ENCODE peak calls at places on chromosomes 12 and 14, in four cellular contexts. One of them, this sample, is unnamed.

GRCh38 chr12:57254506-57255280 is 3.7 kb upstream of the STAC3 start:
- DNase-seq in stimulated activated CD4-positive, alpha-beta T cell treated with anti-CD3 and anti-CD28 coated beads, TNF-alpha, amount 100 ng/mL, for 24 hours: no peak
- DNase-seq in activated CD4-positive, alpha-beta T cell treated with anti-CD3 and anti-CD28 coated beads, Interleukin-2, amount 50 U/mL, for 24 hours: no peak
- DNase-seq in adipocyte: no peak
- DNase-seq in this sample: no peak

GRCh38 chr12:124399622-124400021 is 104.7 kb downstream of the RFLNA start:
- DNase-seq in stimulated activated CD4-positive, alpha-beta T cell treated with anti-CD3 and anti-CD28 coated beads, TNF-alpha, amount 100 ng/mL, for 24 hours: peak
- DNase-seq in activated CD4-positive, alpha-beta T cell treated with anti-CD3 and anti-CD28 coated beads, Interleukin-2, amount 50 U/mL, for 24 hours: no peak
- DNase-seq in adipocyte: no peak
- DNase-seq in this sample: no peak

GRCh38 chr14:24674204-24674970 is 40.4 kb upstream of the GZMB start:
- DNase-seq in stimulated activated CD4-positive, alpha-beta T cell treated with anti-CD3 and anti-CD28 coated beads, TNF-alpha, amount 100 ng/mL, for 24 hours: peak
- DNase-seq in activated CD4-positive, alpha-beta T cell treated with anti-CD3 and anti-CD28 coated beads, Interleukin-2, amount 50 U/mL, for 24 hours: peak
- DNase-seq in adipocyte: no peak
- DNase-seq in this sample: peak

GRCh38 chr14:104637546-104638003 is 33.0 kb upstream of the TMEM179 start:
- DNase-seq in stimulated activated CD4-positive, alpha-beta T cell treated with anti-CD3 and anti-CD28 coated beads, TNF-alpha, amount 100 ng/mL, for 24 hours: no peak
- DNase-seq in activated CD4-positive, alpha-beta T cell treated with anti-CD3 and anti-CD28 coated beads, Interleukin-2, amount 50 U/mL, for 24 hours: no peak
- DNase-seq in adipocyte: no peak
- DNase-seq in this sample: no peak

GRCh38 chr14:100158566-100159106 is 809 bp downstream of the DEGS2 start:
- DNase-seq in stimulated activated CD4-positive, alpha-beta T cell treated with anti-CD3 and anti-CD28 coated beads, TNF-alpha, amount 100 ng/mL, for 24 hours: no peak
- DNase-seq in activated CD4-positive, alpha-beta T cell treated with anti-CD3 and anti-CD28 coated beads, Interleukin-2, amount 50 U/mL, for 24 hours: no peak
- DNase-seq in adipocyte: no peak
- DNase-seq in this sample: no peak

GRCh38 chr14:93212432-93212831 is 5.4 kb downstream of the UBR7 start:
- DNase-seq in stimulated activated CD4-positive, alpha-beta T cell treated with anti-CD3 and anti-CD28 coated beads, TNF-alpha, amount 100 ng/mL, for 24 hours: no peak
- DNase-seq in activated CD4-positive, alpha-beta T cell treated with anti-CD3 and anti-CD28 coated beads, Interleukin-2, amount 50 U/mL, for 24 hours: no peak
- DNase-seq in adipocyte: no peak
- DNase-seq in this sample: no peak

GRCh38 chr14:41607966-41608663 is 1.4 kb downstream of the LRFN5 start:
- DNase-seq in stimulated activated CD4-positive, alpha-beta T cell treated with anti-CD3 and anti-CD28 coated beads, TNF-alpha, amount 100 ng/mL, for 24 hours: no peak
- DNase-seq in activated CD4-positive, alpha-beta T cell treated with anti-CD3 and anti-CD28 coated beads, Interleukin-2, amount 50 U/mL, for 24 hours: no peak
- DNase-seq in adipocyte: no peak
- DNase-seq in this sample: no peak

GRCh38 chr14:43535231-43535838 is 971.7 kb downstream of the FSCB start:
- DNase-seq in stimulated activated CD4-positive, alpha-beta T cell treated with anti-CD3 and anti-CD28 coated beads, TNF-alpha, amount 100 ng/mL, for 24 hours: no peak
- DNase-seq in activated CD4-positive, alpha-beta T cell treated with anti-CD3 and anti-CD28 coated beads, Interleukin-2, amount 50 U/mL, for 24 hours: no peak
- DNase-seq in adipocyte: no peak
- DNase-seq in this sample: no peak

GRCh38 chr12:4987076-4987775 is 56.5 kb upstream of the KCNA5 start:
- DNase-seq in stimulated activated CD4-positive, alpha-beta T cell treated with anti-CD3 and anti-CD28 coated beads, TNF-alpha, amount 100 ng/mL, for 24 hours: no peak
- DNase-seq in activated CD4-positive, alpha-beta T cell treated with anti-CD3 and anti-CD28 coated beads, Interleukin-2, amount 50 U/mL, for 24 hours: no peak
- DNase-seq in adipocyte: no peak
- DNase-seq in this sample: no peak

GRCh38 chr12:24902521-24903304 is 46.2 kb downstream of the BCAT1 start:
- DNase-seq in stimulated activated CD4-positive, alpha-beta T cell treated with anti-CD3 and anti-CD28 coated beads, TNF-alpha, amount 100 ng/mL, for 24 hours: peak
- DNase-seq in activated CD4-positive, alpha-beta T cell treated with anti-CD3 and anti-CD28 coated beads, Interleukin-2, amount 50 U/mL, for 24 hours: no peak
- DNase-seq in adipocyte: peak
- DNase-seq in this sample: no peak

GRCh38 chr12:110117948-110118685 is 6.0 kb upstream of the IFT81 start:
- DNase-seq in stimulated activated CD4-positive, alpha-beta T cell treated with anti-CD3 and anti-CD28 coated beads, TNF-alpha, amount 100 ng/mL, for 24 hours: no peak
- DNase-seq in activated CD4-positive, alpha-beta T cell treated with anti-CD3 and anti-CD28 coated beads, Interleukin-2, amount 50 U/mL, for 24 hours: no peak
- DNase-seq in adipocyte: no peak
- DNase-seq in this sample: no peak

GRCh38 chr12:13941258-13942249 is 39.8 kb downstream of the GRIN2B start:
- DNase-seq in stimulated activated CD4-positive, alpha-beta T cell treated with anti-CD3 and anti-CD28 coated beads, TNF-alpha, amount 100 ng/mL, for 24 hours: no peak
- DNase-seq in activated CD4-positive, alpha-beta T cell treated with anti-CD3 and anti-CD28 coated beads, Interleukin-2, amount 50 U/mL, for 24 hours: no peak
- DNase-seq in adipocyte: peak
- DNase-seq in this sample: peak

GRCh38 chr14:90986510-90986909 is 73.9 kb downstream of the RPS6KA5 start:
- DNase-seq in stimulated activated CD4-positive, alpha-beta T cell treated with anti-CD3 and anti-CD28 coated beads, TNF-alpha, amount 100 ng/mL, for 24 hours: no peak
- DNase-seq in activated CD4-positive, alpha-beta T cell treated with anti-CD3 and anti-CD28 coated beads, Interleukin-2, amount 50 U/mL, for 24 hours: no peak
- DNase-seq in adipocyte: no peak
- DNase-seq in this sample: peak

GRCh38 chr12:60259241-60259640 is 663.4 kb downstream of the SLC16A7 start:
- DNase-seq in stimulated activated CD4-positive, alpha-beta T cell treated with anti-CD3 and anti-CD28 coated beads, TNF-alpha, amount 100 ng/mL, for 24 hours: no peak
- DNase-seq in activated CD4-positive, alpha-beta T cell treated with anti-CD3 and anti-CD28 coated beads, Interleukin-2, amount 50 U/mL, for 24 hours: no peak
- DNase-seq in adipocyte: no peak
- DNase-seq in this sample: no peak

GRCh38 chr14:33359288-33359881 is 420.7 kb downstream of the NPAS3 start:
- DNase-seq in stimulated activated CD4-positive, alpha-beta T cell treated with anti-CD3 and anti-CD28 coated beads, TNF-alpha, amount 100 ng/mL, for 24 hours: no peak
- DNase-seq in activated CD4-positive, alpha-beta T cell treated with anti-CD3 and anti-CD28 coated beads, Interleukin-2, amount 50 U/mL, for 24 hours: no peak
- DNase-seq in adipocyte: no peak
- DNase-seq in this sample: no peak

GRCh38 chr12:96236221-96236822 is 42.1 kb downstream of the ELK3 start:
- DNase-seq in stimulated activated CD4-positive, alpha-beta T cell treated with anti-CD3 and anti-CD28 coated beads, TNF-alpha, amount 100 ng/mL, for 24 hours: peak
- DNase-seq in activated CD4-positive, alpha-beta T cell treated with anti-CD3 and anti-CD28 coated beads, Interleukin-2, amount 50 U/mL, for 24 hours: no peak
- DNase-seq in adipocyte: no peak
- DNase-seq in this sample: no peak

GRCh38 chr14:73008501-73008900 is 18.4 kb downstream of the ZFYVE1 start:
- DNase-seq in stimulated activated CD4-positive, alpha-beta T cell treated with anti-CD3 and anti-CD28 coated beads, TNF-alpha, amount 100 ng/mL, for 24 hours: no peak
- DNase-seq in activated CD4-positive, alpha-beta T cell treated with anti-CD3 and anti-CD28 coated beads, Interleukin-2, amount 50 U/mL, for 24 hours: no peak
- DNase-seq in adipocyte: peak
- DNase-seq in this sample: no peak

GRCh38 chr14:60508707-60509437 is at the start of gene SIX6:
- DNase-seq in stimulated activated CD4-positive, alpha-beta T cell treated with anti-CD3 and anti-CD28 coated beads, TNF-alpha, amount 100 ng/mL, for 24 hours: no peak
- DNase-seq in activated CD4-positive, alpha-beta T cell treated with anti-CD3 and anti-CD28 coated beads, Interleukin-2, amount 50 U/mL, for 24 hours: no peak
- DNase-seq in adipocyte: peak
- DNase-seq in this sample: no peak

GRCh38 chr12:12819752-12820311 is 6.7 kb downstream of the DDX47 start:
- DNase-seq in stimulated activated CD4-positive, alpha-beta T cell treated with anti-CD3 and anti-CD28 coated beads, TNF-alpha, amount 100 ng/mL, for 24 hours: no peak
- DNase-seq in activated CD4-positive, alpha-beta T cell treated with anti-CD3 and anti-CD28 coated beads, Interleukin-2, amount 50 U/mL, for 24 hours: no peak
- DNase-seq in adipocyte: peak
- DNase-seq in this sample: no peak

GRCh38 chr12:52530905-52531304 is 10.7 kb upstream of the KRT5 start:
- DNase-seq in stimulated activated CD4-positive, alpha-beta T cell treated with anti-CD3 and anti-CD28 coated beads, TNF-alpha, amount 100 ng/mL, for 24 hours: no peak
- DNase-seq in activated CD4-positive, alpha-beta T cell treated with anti-CD3 and anti-CD28 coated beads, Interleukin-2, amount 50 U/mL, for 24 hours: no peak
- DNase-seq in adipocyte: no peak
- DNase-seq in this sample: no peak

GRCh38 chr12:3204143-3204542 is 127.0 kb downstream of the TSPAN9 start:
- DNase-seq in stimulated activated CD4-positive, alpha-beta T cell treated with anti-CD3 and anti-CD28 coated beads, TNF-alpha, amount 100 ng/mL, for 24 hours: no peak
- DNase-seq in activated CD4-positive, alpha-beta T cell treated with anti-CD3 and anti-CD28 coated beads, Interleukin-2, amount 50 U/mL, for 24 hours: no peak
- DNase-seq in adipocyte: no peak
- DNase-seq in this sample: peak

GRCh38 chr14:32998433-32998832 is 59.8 kb downstream of the NPAS3 start:
- DNase-seq in stimulated activated CD4-positive, alpha-beta T cell treated with anti-CD3 and anti-CD28 coated beads, TNF-alpha, amount 100 ng/mL, for 24 hours: no peak
- DNase-seq in activated CD4-positive, alpha-beta T cell treated with anti-CD3 and anti-CD28 coated beads, Interleukin-2, amount 50 U/mL, for 24 hours: no peak
- DNase-seq in adipocyte: peak
- DNase-seq in this sample: no peak

GRCh38 chr12:12686472-12686871 is 9.5 kb downstream of the GPR19 start:
- DNase-seq in stimulated activated CD4-positive, alpha-beta T cell treated with anti-CD3 and anti-CD28 coated beads, TNF-alpha, amount 100 ng/mL, for 24 hours: no peak
- DNase-seq in activated CD4-positive, alpha-beta T cell treated with anti-CD3 and anti-CD28 coated beads, Interleukin-2, amount 50 U/mL, for 24 hours: no peak
- DNase-seq in adipocyte: no peak
- DNase-seq in this sample: no peak

GRCh38 chr12:77131977-77132490 is 66.7 kb upstream of the E2F7 start:
- DNase-seq in stimulated activated CD4-positive, alpha-beta T cell treated with anti-CD3 and anti-CD28 coated beads, TNF-alpha, amount 100 ng/mL, for 24 hours: no peak
- DNase-seq in activated CD4-positive, alpha-beta T cell treated with anti-CD3 and anti-CD28 coated beads, Interleukin-2, amount 50 U/mL, for 24 hours: no peak
- DNase-seq in adipocyte: no peak
- DNase-seq in this sample: no peak